ENCODE peak calls at places on chromosomes 13 and 19, in eight cellular contexts. N is transverse colon, F is K562, T is suprapubic skin, J is stomach, S is H1, M is upper lobe of left lung, I is sigmoid colon. K is an unnamed sample.

GRCh38 chr13:31032574-31033095 is 100.2 kb downstream of the TEX26 start:
- DNase-seq in N (no peak), S (no peak), T (no peak), M (no peak), I (no peak), F (no peak), J (no peak), K (no peak)

GRCh38 chr13:79457948-79458347 is 23.0 kb upstream of the NDFIP2 start:
- DNase-seq in F (peak; percentile 25), N (no peak), S (no peak), I (no peak), J (no peak), M (no peak), T (no peak), K (no peak)

GRCh38 chr19:40607311-40607871 is 6.2 kb downstream of the LTBP4 start:
- DNase-seq in J (peak; percentile 44), N (peak; percentile 84), T (no peak), F (no peak), I (no peak), S (no peak), M (no peak), K (no peak)

GRCh38 chr13:29310806-29311205 is 284.7 kb downstream of the SLC7A1 start:
- DNase-seq in J (no peak), I (no peak), T (no peak), N (no peak), M (no peak), S (no peak), F (no peak), K (no peak)

GRCh38 chr19:52453324-52454094 is at the start of gene ZNF578:
- DNase-seq in T (peak; percentile 81), M (peak; percentile 28), F (peak; percentile 64), J (peak; percentile 43), N (peak; percentile 46), I (peak; percentile 85), S (peak; percentile 75), K (peak; percentile 93)

GRCh38 chr13:112965573-112966115 is 3.4 kb upstream of the MCF2L start:
- DNase-seq in F (no peak), T (peak; percentile 38), M (no peak), N (peak; percentile 2), S (no peak), J (no peak), I (peak; percentile 21), K (no peak)

GRCh38 chr19:3942790-3943409 is 10.0 kb downstream of the NMRK2 start:
- DNase-seq in F (no peak), I (no peak), T (no peak), S (no peak), N (no peak), J (no peak), M (no peak), K (no peak)

GRCh38 chr13:66660013-66660804 is 569.9 kb downstream of the PCDH9 start:
- DNase-seq in S (no peak), F (no peak), J (no peak), M (no peak), N (no peak), I (no peak), T (no peak), K (no peak)

GRCh38 chr19:42531313-42531712 is 3.0 kb upstream of the CEACAM1 start:
- DNase-seq in M (no peak), F (no peak), T (no peak), N (no peak), I (peak; percentile 30), S (no peak), J (no peak), K (no peak)

GRCh38 chr19:40605201-40605971 is 4.2 kb downstream of the LTBP4 start:
- DNase-seq in J (peak; percentile 86), I (peak; percentile 86), T (peak; percentile 90), N (peak; percentile 93), M (peak; percentile 88), S (no peak), F (peak; percentile 53), K (no peak)

GRCh38 chr13:42594577-42595571 is 20.9 kb downstream of the TNFSF11 start:
- DNase-seq in J (peak; percentile 50), S (no peak), F (peak; percentile 61), T (no peak), I (peak; percentile 79), M (peak; percentile 60), N (peak; percentile 52), K (no peak)

GRCh38 chr19:33385956-33386355 is 12.4 kb downstream of the CEBPG start:
- DNase-seq in I (no peak), M (no peak), S (no peak), N (no peak), T (peak; percentile 64), F (no peak), J (no peak), K (no peak)

GRCh38 chr19:48510421-48511268 is 990 bp downstream of the LMTK3 start:
- DNase-seq in M (peak; percentile 67), J (peak; percentile 67), T (no peak), N (peak; percentile 71), F (peak; percentile 67), I (peak; percentile 82), S (no peak), K (no peak)

GRCh38 chr19:55340144-55340783 is 588 bp downstream of the KMT5C start:
- DNase-seq in T (peak; percentile 82), F (peak; percentile 38), I (no peak), N (peak; percentile 46), J (no peak), S (no peak), M (no peak), K (no peak)

GRCh38 chr13:25886438-25887214 is 165.2 kb downstream of the SHISA2 start:
- DNase-seq in F (no peak), J (no peak), I (no peak), S (no peak), T (no peak), M (no peak), N (no peak), K (no peak)

GRCh38 chr13:101115762-101116161 is 300.5 kb downstream of the NALCN start:
- DNase-seq in N (no peak), I (no peak), M (no peak), S (no peak), J (no peak), F (no peak), T (no peak), K (no peak)

GRCh38 chr19:29704562-29705558 is 10.2 kb downstream of the C19orf12 start:
- DNase-seq in T (no peak), I (no peak), S (no peak), N (no peak), M (no peak), F (no peak), J (no peak), K (no peak)

GRCh38 chr13:73602295-73602694 is 531.9 kb downstream of the KLF12 start:
- DNase-seq in J (no peak), F (no peak), M (no peak), T (no peak), I (no peak), S (no peak), N (no peak), K (no peak)

GRCh38 chr13:44437356-44438233 is 64.0 kb downstream of the SERP2 start:
- DNase-seq in F (no peak), J (no peak), I (no peak), S (no peak), M (no peak), T (no peak), N (no peak), K (no peak)

GRCh38 chr19:39097721-39098120 is 13.6 kb downstream of the ACP7 start:
- DNase-seq in T (no peak), I (no peak), N (no peak), J (no peak), M (no peak), S (no peak), F (no peak), K (no peak)

GRCh38 chr13:28609936-28610335 is 49.0 kb upstream of the POMP start:
- DNase-seq in M (no peak), N (no peak), S (no peak), J (no peak), F (no peak), T (no peak), I (no peak), K (no peak)

GRCh38 chr13:43240278-43240677 is 216.9 kb downstream of the DNAJC15 start:
- DNase-seq in T (no peak), N (no peak), S (no peak), J (no peak), I (no peak), F (no peak), M (no peak), K (no peak)

GRCh38 chr13:28136916-28137315 is 1.4 kb upstream of the PAN3 start:
- DNase-seq in S (no peak), M (no peak), F (no peak), N (no peak), T (no peak), J (no peak), I (no peak), K (no peak)

GRCh38 chr13:24356270-24356669 is 46.9 kb downstream of the C1QTNF9 start:
- DNase-seq in I (no peak), T (no peak), F (no peak), S (no peak), J (no peak), M (no peak), N (no peak), K (no peak)

GRCh38 chr13:24356837-24357236 is 47.5 kb downstream of the C1QTNF9 start:
- DNase-seq in N (no peak), S (no peak), T (no peak), F (no peak), M (no peak), I (no peak), J (no peak), K (no peak)

GRCh38 chr13:24351423-24351822 is 42.0 kb downstream of the C1QTNF9 start:
- DNase-seq in I (no peak), F (no peak), T (no peak), S (no peak), J (no peak), N (no peak), M (no peak), K (peak; percentile 79)

GRCh38 chr13:24355103-24355502 is 45.7 kb downstream of the C1QTNF9 start:
- DNase-seq in I (no peak), T (no peak), S (no peak), J (no peak), F (no peak), N (no peak), M (no peak), K (peak; percentile 66)

GRCh38 chr13:24353736-24354135 is 44.4 kb downstream of the C1QTNF9 start:
- DNase-seq in M (no peak), N (no peak), T (no peak), I (no peak), J (no peak), F (no peak), S (no peak), K (peak; percentile 24)
- TF ChIP-seq EP300 in M (no peak), N (no peak), T (no peak), I (no peak), J (no peak), F (no peak), S (no peak), K (no peak)

GRCh38 chr19:10306327-10306726 is 3.3 kb downstream of the ZGLP1 start:
- DNase-seq in I (no peak), F (no peak), M (no peak), N (no peak), S (no peak), J (no peak), T (no peak), K (no peak)
- TF ChIP-seq POLR2AphosphoS5 in I (no peak), F (no peak), M (no peak), N (no peak), S (no peak), J (no peak), T (no peak), K (no peak)

GRCh38 chr19:804419-805160 is 7.3 kb downstream of the PTBP1 start:
- DNase-seq in I (no peak), N (no peak), F (no peak), S (no peak), J (no peak), T (no peak), M (no peak), K (no peak)
- TF ChIP-seq POLR2A in I (no peak), N (no peak), F (peak; percentile 25), S (no peak), J (no peak), T (no peak), M (no peak), K (no peak)

GRCh38 chr19:46615966-46616365 is 8.9 kb downstream of the PTGIR start:
- DNase-seq in J (no peak), F (no peak), I (no peak), S (no peak), T (no peak), N (no peak), M (no peak), K (no peak)
- TF ChIP-seq EP300 in J (no peak), F (no peak), I (no peak), S (no peak), T (no peak), N (no peak), M (no peak), K (no peak)